ENCODE peak calls at places on chromosome 2, in four cellular contexts. N is fibroblast of lung, A is GM23338, I is GM06990. G is an unnamed sample.

GRCh38 chr2:50786345-50786744 is 245.6 kb downstream of the NRXN1 start:
- DNase-seq in N (no peak), A (peak; percentile 70), I (no peak), G (no peak)

GRCh38 chr2:208304157-208304556 is 38.1 kb downstream of the PIKFYVE start:
- DNase-seq in N (no peak), A (no peak), I (no peak), G (no peak)

GRCh38 chr2:200306969-200307811 is 697 bp downstream of the SPATS2L start:
- DNase-seq in N (peak; percentile 43), A (peak; percentile 60), I (peak; percentile 68), G (no peak)

GRCh38 chr2:35933031-35933430 is 422.5 kb upstream of the CRIM1 start:
- DNase-seq in N (peak; percentile 1), A (no peak), I (no peak), G (no peak)

GRCh38 chr2:29923110-29923721 is 1.8 kb upstream of the ALK start:
- DNase-seq in N (peak; percentile 46), A (peak; percentile 87), I (no peak), G (peak; percentile 16)

GRCh38 chr2:119616421-119616820 is 62.6 kb upstream of the TMEM177 start:
- DNase-seq in N (no peak), A (no peak), I (no peak), G (no peak)

GRCh38 chr2:65728477-65729180 is 296.2 kb upstream of the SPRED2 start:
- DNase-seq in N (no peak), A (no peak), I (no peak), G (no peak)

GRCh38 chr2:196322963-196323810 is 151.8 kb upstream of the STK17B start:
- DNase-seq in N (peak; percentile 77), A (no peak), I (no peak), G (no peak)

GRCh38 chr2:25131567-25132295 is 36.6 kb downstream of the POMC start:
- DNase-seq in N (no peak), A (peak; percentile 60), I (no peak), G (no peak)

GRCh38 chr2:159124441-159124911 is 156.0 kb downstream of the TANC1 start:
- DNase-seq in N (peak; percentile 99), A (peak; percentile 48), I (no peak), G (no peak)

GRCh38 chr2:73250872-73251846 is 17.1 kb downstream of the CCT7 start:
- DNase-seq in N (no peak), A (no peak), I (no peak), G (no peak)

GRCh38 chr2:62348700-62349099 is 152.8 kb downstream of the B3GNT2 start:
- DNase-seq in N (no peak), A (no peak), I (peak; percentile 37), G (no peak)

GRCh38 chr2:235170536-235171510 is 219.0 kb downstream of the SH3BP4 start:
- DNase-seq in N (peak; percentile 54), A (peak; percentile 68), I (no peak), G (no peak)

GRCh38 chr2:217127744-217128143 is 267.9 kb upstream of the TNP1 start:
- DNase-seq in N (peak; percentile 51), A (no peak), I (no peak), G (no peak)

GRCh38 chr2:54897420-54898310 is 152.6 kb downstream of the RTN4 start:
- DNase-seq in N (no peak), A (no peak), I (no peak), G (no peak)

DNA sequence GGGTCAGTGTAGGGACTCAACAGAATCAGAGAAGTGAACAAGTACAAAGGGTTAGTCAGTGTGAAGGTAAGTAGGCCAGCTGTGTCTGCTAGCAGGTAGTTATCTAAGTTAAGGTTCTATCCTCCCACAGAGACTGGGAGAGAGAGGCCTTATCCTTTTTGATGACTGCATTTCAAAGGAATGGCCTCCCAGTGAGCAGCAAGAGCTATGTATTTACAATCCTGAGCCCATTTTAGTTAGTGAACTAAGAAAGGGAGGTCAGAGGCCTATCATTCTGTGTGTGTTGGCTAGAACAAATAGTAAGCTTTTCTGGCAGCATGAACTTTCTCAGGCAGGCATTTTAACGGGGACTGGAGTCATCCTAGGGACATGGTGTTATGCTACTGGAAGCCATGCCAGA is 182.9 kb downstream of the VWC2L start:
- DNase-seq in N (peak; percentile 92), A (peak; percentile 89), I (no peak), G (no peak)
- H3K4me3 ChIP-seq in N (no peak overlapping the region), A (no peak overlapping the region), I (no peak overlapping the region), G (no peak overlapping the region)

GRCh38 chr2:101205521-101205998 is 47.1 kb upstream of the CNOT11 start:
- DNase-seq in N (peak; percentile 72), A (peak; percentile 82), I (no peak), G (no peak)
- H3K4me3 ChIP-seq in N (peak overlapping the region; percentile 41), A (no peak overlapping the region), I (no peak overlapping the region), G (no peak overlapping the region)

GRCh38 chr2:237956402-237956736 is 10.4 kb upstream of the UBE2F start:
- DNase-seq in N (no peak), A (peak; percentile 55), I (no peak), G (no peak)

GRCh38 chr2:237952851-237953250 is 14.0 kb upstream of the UBE2F start:
- DNase-seq in N (no peak), A (no peak), I (no peak), G (no peak)

GRCh38 chr2:237951878-237952277 is 14.9 kb upstream of the UBE2F start:
- DNase-seq in N (no peak), A (no peak), I (no peak), G (no peak)

GRCh38 chr2:237961637-237962036 is 5.2 kb upstream of the UBE2F start:
- DNase-seq in N (no peak), A (no peak), I (no peak), G (no peak)

GRCh38 chr2:237955640-237956401 is 11.0 kb upstream of the UBE2F start:
- DNase-seq in N (peak; percentile 15), A (peak; percentile 69), I (no peak), G (no peak)
- H3K4me3 ChIP-seq in N (peak overlapping the region; percentile 42), A (peak overlapping the region; percentile 71), I (no peak overlapping the region), G (no peak overlapping the region)

GRCh38 chr2:1617425-1618021 is 126.8 kb downstream of the PXDN start:
- DNase-seq in N (no peak), A (no peak), I (no peak), G (no peak)
- H3K4me3 ChIP-seq in N (no peak overlapping the region), A (no peak overlapping the region), I (no peak overlapping the region), G (no peak overlapping the region)

GRCh38 chr2:45132551-45132950 is 123.3 kb upstream of the SIX2 start:
- DNase-seq in N (no peak), A (no peak), I (peak; percentile 55), G (peak; percentile 8)

GRCh38 chr2:45134014-45134413 is 124.8 kb upstream of the SIX2 start:
- DNase-seq in N (no peak), A (peak; percentile 34), I (no peak), G (no peak)

GRCh38 chr2:45137941-45138695 is 128.9 kb upstream of the SIX2 start:
- DNase-seq in N (no peak), A (no peak), I (no peak), G (no peak)

GRCh38 chr2:45131587-45131986 is 122.3 kb upstream of the SIX2 start:
- DNase-seq in N (peak; percentile 93), A (no peak), I (no peak), G (no peak)

GRCh38 chr2:45134726-45135125 is 125.5 kb upstream of the SIX2 start:
- DNase-seq in N (no peak), A (no peak), I (no peak), G (peak; percentile 5)
- H3K4me3 ChIP-seq in N (no peak overlapping the region), A (no peak overlapping the region), I (no peak overlapping the region), G (no peak overlapping the region)

G was measured in GM12864.